ENCODE peak calls at places on chromosomes 12 and 14, in five cellular contexts. One of them, this sample, is unnamed. For H3K36me3, the result is how much of the 10 kb centered on the place peaks cover.

GRCh38 chr14:61615743-61616523 is 79.4 kb upstream of the HIF1A start:
- DNase-seq in IMR-90: no peak
- DNase-seq in PC-3: peak
- DNase-seq in fibroblast of lung: peak
- DNase-seq in endothelial cell of umbilical vein: peak
- DNase-seq in this sample: no peak

GRCh38 chr12:95213119-95213518 is 4.1 kb downstream of the FGD6 start:
- DNase-seq in IMR-90: no peak
- DNase-seq in PC-3: peak
- DNase-seq in fibroblast of lung: no peak
- DNase-seq in endothelial cell of umbilical vein: no peak
- DNase-seq in this sample: no peak

GRCh38 chr12:3130053-3130805 is 53.0 kb downstream of the TSPAN9 start:
- DNase-seq in IMR-90: peak
- DNase-seq in PC-3: no peak
- DNase-seq in fibroblast of lung: no peak
- DNase-seq in endothelial cell of umbilical vein: peak
- DNase-seq in this sample: no peak

GRCh38 chr12:9064201-9064814 is 51.4 kb downstream of the A2M start:
- DNase-seq in IMR-90: peak
- DNase-seq in PC-3: peak
- DNase-seq in fibroblast of lung: peak
- DNase-seq in endothelial cell of umbilical vein: peak
- DNase-seq in this sample: peak

GRCh38 chr14:81385824-81386223 is 14.3 kb downstream of the STON2 start:
- DNase-seq in IMR-90: no peak
- DNase-seq in PC-3: no peak
- DNase-seq in fibroblast of lung: no peak
- DNase-seq in endothelial cell of umbilical vein: no peak
- DNase-seq in this sample: no peak

GRCh38 chr14:69518341-69519101 is 34.0 kb downstream of the PLEKHD1 start:
- DNase-seq in IMR-90: no peak
- DNase-seq in PC-3: no peak
- DNase-seq in fibroblast of lung: peak
- DNase-seq in endothelial cell of umbilical vein: no peak
- DNase-seq in this sample: no peak

GRCh38 chr14:99506269-99506668 is 25.1 kb downstream of the CCNK start:
- DNase-seq in IMR-90: no peak
- DNase-seq in PC-3: no peak
- DNase-seq in fibroblast of lung: no peak
- DNase-seq in endothelial cell of umbilical vein: peak
- DNase-seq in this sample: no peak

GRCh38 chr14:34111933-34112332 is 161.1 kb upstream of the EGLN3 start:
- DNase-seq in IMR-90: no peak
- DNase-seq in PC-3: no peak
- DNase-seq in fibroblast of lung: no peak
- DNase-seq in endothelial cell of umbilical vein: no peak
- DNase-seq in this sample: no peak

GRCh38 chr12:97048421-97049035 is 141.5 kb downstream of the NEDD1 start:
- DNase-seq in IMR-90: no peak
- DNase-seq in PC-3: no peak
- DNase-seq in fibroblast of lung: no peak
- DNase-seq in endothelial cell of umbilical vein: no peak
- DNase-seq in this sample: no peak

GRCh38 chr14:65478596-65478995 is 66.1 kb downstream of the FUT8 start:
- DNase-seq in IMR-90: peak
- DNase-seq in PC-3: peak
- DNase-seq in fibroblast of lung: peak
- DNase-seq in endothelial cell of umbilical vein: peak
- DNase-seq in this sample: no peak

GRCh38 chr14:38618514-38618913 is 362.6 kb upstream of the CLEC14A start:
- DNase-seq in IMR-90: no peak
- DNase-seq in PC-3: no peak
- DNase-seq in fibroblast of lung: no peak
- DNase-seq in endothelial cell of umbilical vein: no peak
- DNase-seq in this sample: no peak

GRCh38 chr12:116044181-116044580 is 233.3 kb downstream of the MED13L start:
- DNase-seq in IMR-90: no peak
- DNase-seq in PC-3: no peak
- DNase-seq in fibroblast of lung: peak
- DNase-seq in endothelial cell of umbilical vein: peak
- DNase-seq in this sample: no peak

GRCh38 chr14:101001311-101002069 is 98.0 kb upstream of the RTL1 start:
- DNase-seq in IMR-90: peak
- DNase-seq in PC-3: peak
- DNase-seq in fibroblast of lung: peak
- DNase-seq in endothelial cell of umbilical vein: no peak
- DNase-seq in this sample: no peak

GRCh38 chr12:13099066-13099909 is 4.2 kb downstream of the GSG1 start:
- DNase-seq in IMR-90: no peak
- DNase-seq in PC-3: peak
- DNase-seq in fibroblast of lung: peak
- DNase-seq in endothelial cell of umbilical vein: peak
- DNase-seq in this sample: no peak

GRCh38 chr14:56094063-56094462 is 24.1 kb upstream of the PELI2 start:
- DNase-seq in IMR-90: no peak
- DNase-seq in PC-3: no peak
- DNase-seq in fibroblast of lung: peak
- DNase-seq in endothelial cell of umbilical vein: no peak
- DNase-seq in this sample: no peak

GRCh38 chr14:71488703-71489141 is 443.5 kb upstream of the RGS6 start:
- DNase-seq in IMR-90: peak
- DNase-seq in PC-3: no peak
- DNase-seq in fibroblast of lung: peak
- DNase-seq in endothelial cell of umbilical vein: no peak
- DNase-seq in this sample: no peak

GRCh38 chr12:56991319-56991906 is 14.9 kb downstream of the ZBTB39 start:
- DNase-seq in IMR-90: no peak
- DNase-seq in PC-3: no peak
- DNase-seq in fibroblast of lung: no peak
- DNase-seq in endothelial cell of umbilical vein: peak
- DNase-seq in this sample: peak

GRCh38 chr14:60561845-60562746 is 53.1 kb downstream of the SIX6 start:
- DNase-seq in IMR-90: peak
- DNase-seq in PC-3: peak
- DNase-seq in fibroblast of lung: peak
- DNase-seq in endothelial cell of umbilical vein: peak
- DNase-seq in this sample: peak

GRCh38 chr12:109625131-109625559 is 51.6 kb downstream of the MVK start:
- DNase-seq in IMR-90: peak
- DNase-seq in PC-3: peak
- DNase-seq in fibroblast of lung: peak
- DNase-seq in endothelial cell of umbilical vein: no peak
- DNase-seq in this sample: peak

GRCh38 chr14:99534863-99535262 is 53.7 kb downstream of the CCNK start:
- DNase-seq in IMR-90: no peak
- DNase-seq in PC-3: no peak
- DNase-seq in fibroblast of lung: peak
- DNase-seq in endothelial cell of umbilical vein: no peak
- DNase-seq in this sample: no peak

GRCh38 chr12:47302111-47302597 is 222.4 kb upstream of the AMIGO2 start:
- DNase-seq in IMR-90: no peak
- DNase-seq in PC-3: no peak
- DNase-seq in fibroblast of lung: peak
- DNase-seq in endothelial cell of umbilical vein: no peak
- DNase-seq in this sample: no peak

GRCh38 chr14:44404021-44404420 is 103.1 kb downstream of the FSCB start:
- DNase-seq in IMR-90: no peak
- DNase-seq in PC-3: peak
- DNase-seq in fibroblast of lung: peak
- DNase-seq in endothelial cell of umbilical vein: no peak
- DNase-seq in this sample: no peak

GRCh38 chr12:6767592-6768384 is 1.6 kb downstream of the PTMS start:
- DNase-seq in IMR-90: peak
- DNase-seq in PC-3: peak
- DNase-seq in fibroblast of lung: peak
- DNase-seq in endothelial cell of umbilical vein: peak
- DNase-seq in this sample: peak

GRCh38 chr12:59040651-59041050 is 120.3 kb upstream of the LRIG3 start:
- DNase-seq in IMR-90: peak
- DNase-seq in PC-3: peak
- DNase-seq in fibroblast of lung: peak
- DNase-seq in endothelial cell of umbilical vein: peak
- DNase-seq in this sample: no peak

GRCh38 chr14:74368441-74368840 is 20.2 kb downstream of the VRTN start:
- DNase-seq in IMR-90: no peak
- DNase-seq in PC-3: no peak
- DNase-seq in fibroblast of lung: no peak
- DNase-seq in endothelial cell of umbilical vein: no peak
- DNase-seq in this sample: no peak

GRCh38 chr12:79826267-79827128 is 108.4 kb downstream of the PPP1R12A start:
- DNase-seq in IMR-90: no peak
- DNase-seq in PC-3: peak
- DNase-seq in fibroblast of lung: no peak
- DNase-seq in endothelial cell of umbilical vein: no peak
- DNase-seq in this sample: no peak

GRCh38 chr14:21436567-21437062 is 19.3 kb downstream of the CHD8 start:
- DNase-seq in IMR-90: no peak
- DNase-seq in PC-3: no peak
- DNase-seq in fibroblast of lung: no peak
- DNase-seq in endothelial cell of umbilical vein: no peak
- DNase-seq in this sample: no peak

GRCh38 chr12:41967668-41968649 is 176.7 kb downstream of the GXYLT1 start:
- DNase-seq in IMR-90: no peak
- DNase-seq in PC-3: peak
- DNase-seq in fibroblast of lung: peak
- DNase-seq in endothelial cell of umbilical vein: peak
- DNase-seq in this sample: no peak

GRCh38 chr12:6827982-6828670 is at the start of gene P3H3:
- DNase-seq in IMR-90: peak
- DNase-seq in PC-3: no peak
- DNase-seq in fibroblast of lung: peak
- DNase-seq in endothelial cell of umbilical vein: peak
- DNase-seq in this sample: no peak

GRCh38 chr12:53207042-53207441 is at the start of gene ITGB7:
- DNase-seq in IMR-90: no peak
- DNase-seq in PC-3: no peak
- DNase-seq in fibroblast of lung: no peak
- DNase-seq in endothelial cell of umbilical vein: no peak
- DNase-seq in this sample: peak
- H3K9ac ChIP-seq in IMR-90: peak
- H3K9ac ChIP-seq in PC-3: no peak
- H3K9ac ChIP-seq in fibroblast of lung: no peak
- H3K9ac ChIP-seq in endothelial cell of umbilical vein: no peak
- H3K9ac ChIP-seq in this sample: peak

GRCh38 chr14:28767851-28768548 is 1.4 kb downstream of the FOXG1 start:
- DNase-seq in IMR-90: no peak
- DNase-seq in PC-3: no peak
- DNase-seq in fibroblast of lung: no peak
- DNase-seq in endothelial cell of umbilical vein: no peak
- DNase-seq in this sample: peak
- TF ChIP-seq CTCF in IMR-90: no peak
- TF ChIP-seq CTCF in PC-3: no peak
- TF ChIP-seq CTCF in fibroblast of lung: no peak
- TF ChIP-seq CTCF in endothelial cell of umbilical vein: no peak
- TF ChIP-seq CTCF in this sample: no peak

DNA sequence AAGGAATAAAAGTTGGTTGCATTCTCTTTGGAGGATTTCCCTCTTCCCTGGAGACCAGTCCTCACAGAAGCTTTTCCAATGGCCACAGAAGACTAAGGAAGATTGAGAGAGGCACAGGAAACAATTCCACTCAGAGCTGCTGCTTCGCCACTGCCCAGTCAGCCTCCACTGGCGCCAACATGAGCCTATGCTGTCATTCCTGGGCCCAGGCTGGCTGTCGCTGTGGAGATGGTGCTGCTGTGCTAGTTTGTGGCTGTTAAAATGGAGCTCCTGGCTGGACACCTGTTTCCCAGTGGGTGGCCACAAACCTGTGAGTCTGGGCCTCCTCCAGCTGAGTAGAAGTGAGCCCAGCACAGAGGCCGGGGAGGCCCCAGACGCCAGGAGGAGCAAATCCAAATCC is 6.6 kb downstream of the P2RX7 start:
- DNase-seq in IMR-90: no peak
- DNase-seq in PC-3: no peak
- DNase-seq in fibroblast of lung: no peak
- DNase-seq in endothelial cell of umbilical vein: no peak
- DNase-seq in this sample: no peak
- H3K36me3 ChIP-seq in IMR-90: under half
- H3K36me3 ChIP-seq in PC-3: under half
- H3K36me3 ChIP-seq in fibroblast of lung: under half
- H3K36me3 ChIP-seq in endothelial cell of umbilical vein: under half
- H3K36me3 ChIP-seq in this sample: under half

GRCh38 chr12:64670856-64671639 is 60.8 kb downstream of the RASSF3 start:
- DNase-seq in IMR-90: peak
- DNase-seq in PC-3: peak
- DNase-seq in fibroblast of lung: peak
- DNase-seq in endothelial cell of umbilical vein: peak
- DNase-seq in this sample: peak
- H3K9ac ChIP-seq in IMR-90: no peak
- H3K9ac ChIP-seq in PC-3: no peak
- H3K9ac ChIP-seq in fibroblast of lung: no peak
- H3K9ac ChIP-seq in endothelial cell of umbilical vein: no peak
- H3K9ac ChIP-seq in this sample: no peak

DNA sequence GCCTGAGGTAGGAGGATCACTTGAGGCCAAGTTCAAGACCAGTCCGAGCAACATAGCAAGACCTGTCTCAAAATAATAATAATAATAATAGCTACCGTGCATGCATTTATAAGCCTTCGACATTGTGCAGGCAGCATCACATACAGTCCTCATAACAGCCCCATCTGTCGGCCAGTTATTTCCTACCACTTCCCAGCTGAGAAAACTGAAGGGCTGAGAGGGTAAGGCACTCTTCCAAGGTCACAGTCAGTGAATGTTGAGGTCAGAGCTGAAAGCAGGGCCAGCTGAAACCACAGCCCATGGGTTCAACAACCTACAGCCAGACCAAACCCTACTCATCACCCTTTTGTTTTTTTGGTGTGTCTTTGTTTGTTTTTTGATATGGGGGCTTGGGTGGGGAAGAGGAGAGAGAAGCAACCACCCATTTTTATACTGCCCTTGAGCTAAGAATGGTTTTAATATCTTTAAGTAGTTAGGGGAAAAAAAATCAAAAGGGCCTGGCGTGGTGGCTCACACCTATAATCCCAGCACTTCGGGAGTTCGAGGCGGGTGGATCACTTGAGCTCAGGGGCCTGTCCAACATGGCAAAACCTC is 16.8 kb upstream of the ITPK1 start:
- DNase-seq in IMR-90: peak
- DNase-seq in PC-3: peak
- DNase-seq in fibroblast of lung: peak
- DNase-seq in endothelial cell of umbilical vein: peak
- DNase-seq in this sample: peak
- TF ChIP-seq CTCF in IMR-90: peak
- TF ChIP-seq CTCF in PC-3: peak
- TF ChIP-seq CTCF in fibroblast of lung: peak
- TF ChIP-seq CTCF in endothelial cell of umbilical vein: peak
- TF ChIP-seq CTCF in this sample: peak

GRCh38 chr12:114682920-114683708 is 861 bp downstream of the TBX3 start:
- DNase-seq in IMR-90: no peak
- DNase-seq in PC-3: peak
- DNase-seq in fibroblast of lung: no peak
- DNase-seq in endothelial cell of umbilical vein: peak
- DNase-seq in this sample: no peak
- H3K36me3 ChIP-seq in IMR-90: under half
- H3K36me3 ChIP-seq in PC-3: under half
- H3K36me3 ChIP-seq in fibroblast of lung: under half
- H3K36me3 ChIP-seq in endothelial cell of umbilical vein: under half
- H3K36me3 ChIP-seq in this sample: under half

GRCh38 chr14:25095784-25096390 is 45.9 kb upstream of the STXBP6 start:
- DNase-seq in IMR-90: no peak
- DNase-seq in PC-3: no peak
- DNase-seq in fibroblast of lung: no peak
- DNase-seq in endothelial cell of umbilical vein: no peak
- DNase-seq in this sample: peak
- H3K9ac ChIP-seq in IMR-90: no peak
- H3K9ac ChIP-seq in PC-3: no peak
- H3K9ac ChIP-seq in fibroblast of lung: no peak
- H3K9ac ChIP-seq in endothelial cell of umbilical vein: no peak
- H3K9ac ChIP-seq in this sample: peak

GRCh38 chr14:78673845-78674244 is 503.7 kb downstream of the NRXN3 start:
- DNase-seq in IMR-90: no peak
- DNase-seq in PC-3: no peak
- DNase-seq in fibroblast of lung: no peak
- DNase-seq in endothelial cell of umbilical vein: no peak
- DNase-seq in this sample: no peak
- TF ChIP-seq CTCF in IMR-90: no peak
- TF ChIP-seq CTCF in PC-3: no peak
- TF ChIP-seq CTCF in fibroblast of lung: no peak
- TF ChIP-seq CTCF in endothelial cell of umbilical vein: no peak
- TF ChIP-seq CTCF in this sample: no peak

This sample was measured in colonic mucosa.